ENCODE peak calls at places on chromosomes 3 and 15, in six cellular contexts. F is GM19239; V is left cardiac atrium; W is stimulated activated CD4-positive, alpha-beta T cell treated with anti-CD3 and anti-CD28 coated beads, Interleukin-1b, Interleukin-23, amount 100 ng/mL, for 48 hours; R is effector CD4-positive, alpha-beta T cell; D is left lung. J is an unnamed sample.

GRCh38 chr3:43707266-43707665 is 16.5 kb downstream of the ABHD5 start:
- DNase-seq in W (no peak), R (no peak), V (no peak), F (no peak), D (no peak), J (no peak)

GRCh38 chr15:49460411-49460941 is 37.4 kb downstream of the FGF7 start:
- DNase-seq in V (no peak), W (no peak), F (no peak), R (no peak), D (no peak), J (no peak)

GRCh38 chr15:98942966-98943584 is 64.5 kb downstream of the PGPEP1L start:
- DNase-seq in D (no peak), W (no peak), F (no peak), R (no peak), V (no peak), J (no peak)

GRCh38 chr15:59532770-59533379 is 78.7 kb upstream of the GCNT3 start:
- DNase-seq in D (no peak), W (peak), R (no peak), V (peak), F (no peak), J (peak)

GRCh38 chr3:134232146-134232545 is 18.5 kb downstream of the RYK start:
- DNase-seq in R (no peak), W (no peak), V (no peak), D (no peak), F (no peak), J (no peak)

GRCh38 chr3:49349617-49350114 is 8.5 kb downstream of the GPX1 start:
- DNase-seq in W (no peak), F (no peak), V (no peak), D (no peak), R (no peak), J (no peak)

GRCh38 chr3:150930839-150931238 is 25.6 kb upstream of the MINDY4B start:
- DNase-seq in F (no peak), V (no peak), W (no peak), D (no peak), R (no peak), J (no peak)

GRCh38 chr3:25349828-25350227 is 78.2 kb upstream of the RARB start:
- DNase-seq in F (no peak), R (no peak), D (no peak), W (no peak), V (no peak), J (no peak)

GRCh38 chr15:33115191-33115861 is 79.2 kb downstream of the FMN1 start:
- DNase-seq in D (no peak), F (no peak), V (no peak), R (no peak), W (no peak), J (no peak)

GRCh38 chr3:5037828-5038227 is 58.6 kb downstream of the BHLHE40 start:
- DNase-seq in W (no peak), F (no peak), V (no peak), R (no peak), D (no peak), J (no peak)

GRCh38 chr15:60591491-60592385 is 112.8 kb upstream of the ICE2 start:
- DNase-seq in R (peak), V (peak), D (peak), F (peak), W (peak), J (peak)

GRCh38 chr3:71127463-71128243 is 455.9 kb downstream of the FOXP1 start:
- DNase-seq in D (no peak), F (no peak), V (no peak), W (peak), R (peak), J (no peak)

GRCh38 chr3:156474560-156475389 is 80.1 kb downstream of the SSR3 start:
- DNase-seq in V (no peak), F (no peak), R (no peak), W (no peak), D (no peak), J (no peak)

GRCh38 chr3:100127792-100128191 is 13.5 kb upstream of the FILIP1L start:
- DNase-seq in W (no peak), F (no peak), D (no peak), R (no peak), V (no peak), J (no peak)

GRCh38 chr15:22735781-22736180 is 50.7 kb upstream of the NIPA1 start:
- DNase-seq in W (no peak), F (no peak), V (no peak), D (no peak), R (no peak), J (no peak)

GRCh38 chr15:68542771-68543544 is 35.8 kb upstream of the CORO2B start:
- DNase-seq in D (peak), R (no peak), W (no peak), F (no peak), V (peak), J (no peak)

GRCh38 chr3:130892759-130893239 is 1.1 kb upstream of the ATP2C1 start:
- DNase-seq in F (peak), D (peak), V (peak), R (peak), W (peak), J (peak)

GRCh38 chr3:1179116-1179515 is 86.3 kb downstream of the CNTN6 start:
- DNase-seq in W (no peak), F (no peak), V (no peak), R (no peak), D (no peak), J (no peak)

GRCh38 chr15:96416934-96417759 is 86.6 kb downstream of the NR2F2 start:
- DNase-seq in F (no peak), R (no peak), D (no peak), W (no peak), V (no peak), J (no peak)

GRCh38 chr15:71974211-71974610 is 143.7 kb downstream of the MYO9A start:
- DNase-seq in W (no peak), D (no peak), V (no peak), F (no peak), R (no peak), J (no peak)

GRCh38 chr3:12288466-12289129 is at the start of gene PPARG:
- DNase-seq in F (no peak), D (peak), V (peak), R (no peak), W (no peak), J (no peak)

GRCh38 chr3:114860526-114860925 is 286.6 kb downstream of the ZBTB20 start:
- DNase-seq in W (no peak), F (no peak), D (no peak), V (no peak), R (no peak), J (no peak)

GRCh38 chr3:12194209-12194608 is 35.5 kb upstream of the TIMP4 start:
- DNase-seq in R (no peak), W (no peak), F (no peak), V (no peak), D (no peak), J (no peak)

GRCh38 chr3:156725706-156726105 is 51.3 kb downstream of the TIPARP start:
- DNase-seq in D (no peak), F (no peak), R (no peak), W (no peak), V (no peak), J (no peak)

GRCh38 chr3:189883113-189883753 is 237.5 kb downstream of the P3H2 start:
- DNase-seq in F (peak), R (no peak), V (no peak), D (no peak), W (no peak), J (peak)

GRCh38 chr3:156760333-156760732 is 65.8 kb upstream of the LEKR1 start:
- DNase-seq in F (peak), R (no peak), V (no peak), W (no peak), D (no peak), J (peak)

GRCh38 chr3:197801801-197802504 is 10.9 kb downstream of the LRCH3 start:
- DNase-seq in F (no peak), R (peak), W (no peak), D (no peak), V (no peak), J (no peak)

GRCh38 chr3:31613131-31613626 is 80.5 kb downstream of the STT3B start:
- DNase-seq in R (no peak), F (no peak), D (no peak), V (no peak), W (no peak), J (no peak)

GRCh38 chr3:127549826-127550487 is 40.6 kb downstream of the TPRA1 start:
- DNase-seq in R (no peak), D (no peak), W (no peak), F (no peak), V (no peak), J (no peak)

GRCh38 chr15:64426845-64427465 is 33.4 kb upstream of the ZNF609 start:
- DNase-seq in D (no peak), W (no peak), F (no peak), R (no peak), V (no peak), J (no peak)

GRCh38 chr3:82044918-82045715 is 283.7 kb upstream of the GBE1 start:
- DNase-seq in D (no peak), V (no peak), R (no peak), F (no peak), W (no peak), J (no peak)